ENCODE peak calls at places on chromosome 19, in nine cellular contexts. D, H, A, F, P, U, J, Q and T are unnamed samples.

GRCh38 chr19:33260628-33261418 is 35.2 kb upstream of the SLC7A10 start:
- DNase-seq in D (no peak), H (no peak), A (no peak), F (no peak), P (no peak), U (no peak), J (no peak), Q (no peak), T (no peak)

GRCh38 chr19:58033741-58034475 is at the start of gene ZSCAN1:
- DNase-seq in D (peak), H (no peak), A (peak), F (peak), P (no peak), U (no peak), J (peak), Q (peak), T (no peak)

GRCh38 chr19:40690699-40691420 is 409 bp upstream of the NUMBL start:
- DNase-seq in D (peak), H (peak), A (peak), F (peak), P (peak), U (peak), J (peak), Q (peak), T (peak)

GRCh38 chr19:34963531-34964406 is at the start of gene ZNF792:
- DNase-seq in D (peak), H (no peak), A (peak), F (peak), P (peak), U (no peak), J (peak), Q (peak), T (no peak)

GRCh38 chr19:33344210-33344609 is 29.3 kb upstream of the CEBPG start:
- DNase-seq in D (peak), H (no peak), A (peak), F (no peak), P (no peak), U (no peak), J (no peak), Q (no peak), T (no peak)

GRCh38 chr19:33302974-33303790 is 848 bp upstream of the CEBPA start:
- DNase-seq in D (peak), H (no peak), A (no peak), F (peak), P (no peak), U (no peak), J (peak), Q (peak), T (peak)

GRCh38 chr19:48873476-48874308 is 1.5 kb downstream of the PPP1R15A start:
- DNase-seq in D (peak), H (no peak), A (no peak), F (no peak), P (no peak), U (no peak), J (no peak), Q (no peak), T (no peak)

GRCh38 chr19:49567722-49568454 is 12.5 kb downstream of the NOSIP start:
- DNase-seq in D (peak), H (no peak), A (peak), F (no peak), P (peak), U (no peak), J (no peak), Q (peak), T (no peak)

GRCh38 chr19:51301266-51301665 is 10.2 kb upstream of the IGLON5 start:
- DNase-seq in D (no peak), H (no peak), A (no peak), F (no peak), P (no peak), U (no peak), J (no peak), Q (no peak), T (no peak)

GRCh38 chr19:50510121-50510670 is 795 bp downstream of the JOSD2 start:
- DNase-seq in D (no peak), H (no peak), A (no peak), F (peak), P (no peak), U (no peak), J (peak), Q (peak), T (no peak)

GRCh38 chr19:47848425-47848824 is 10.6 kb upstream of the TPRX2 start:
- DNase-seq in D (no peak), H (no peak), A (no peak), F (no peak), P (no peak), U (no peak), J (no peak), Q (no peak), T (no peak)

GRCh38 chr19:52962394-52963228 is at the start of gene ZNF816:
- DNase-seq in D (peak), H (peak), A (peak), F (peak), P (peak), U (peak), J (peak), Q (peak), T (peak)

GRCh38 chr19:5696196-5697021 is 6.3 kb downstream of the RPL36 start:
- DNase-seq in D (no peak), H (no peak), A (no peak), F (no peak), P (no peak), U (no peak), J (no peak), Q (no peak), T (no peak)

GRCh38 chr19:47448360-47448727 is 23.3 kb downstream of the SLC8A2 start:
- DNase-seq in D (no peak), H (no peak), A (no peak), F (no peak), P (no peak), U (no peak), J (no peak), Q (no peak), T (no peak)

GRCh38 chr19:49862411-49863253 is 4.7 kb downstream of the PNKP start:
- DNase-seq in D (no peak), H (no peak), A (no peak), F (no peak), P (no peak), U (no peak), J (no peak), Q (no peak), T (no peak)

GRCh38 chr19:12720851-12721655 is 2.7 kb downstream of the TNPO2 start:
- DNase-seq in D (peak), H (no peak), A (no peak), F (peak), P (no peak), U (no peak), J (peak), Q (peak), T (no peak)

GRCh38 chr19:49132974-49133609 is 13.7 kb downstream of the PPFIA3 start:
- DNase-seq in D (no peak), H (no peak), A (no peak), F (no peak), P (peak), U (no peak), J (no peak), Q (peak), T (no peak)

GRCh38 chr19:2274937-2275535 is 6.9 kb downstream of the PEAK3 start:
- DNase-seq in D (peak), H (no peak), A (peak), F (peak), P (no peak), U (no peak), J (peak), Q (peak), T (no peak)

GRCh38 chr19:41263850-41264580 is at the start of gene HNRNPUL1:
- DNase-seq in D (peak), H (peak), A (peak), F (peak), P (peak), U (peak), J (peak), Q (peak), T (peak)

GRCh38 chr19:543912-544608 is at the start of gene GZMM:
- DNase-seq in D (no peak), H (no peak), A (no peak), F (no peak), P (peak), U (peak), J (no peak), Q (peak), T (no peak)

GRCh38 chr19:1514986-1515721 is 2.3 kb upstream of the ADAMTSL5 start:
- DNase-seq in D (no peak), H (no peak), A (no peak), F (no peak), P (no peak), U (no peak), J (no peak), Q (no peak), T (no peak)

GRCh38 chr19:17553256-17553655 is 2.2 kb upstream of the COLGALT1 start:
- DNase-seq in D (peak), H (no peak), A (peak), F (peak), P (no peak), U (no peak), J (no peak), Q (peak), T (no peak)

GRCh38 chr19:43731854-43732253 is 16.0 kb downstream of the IRGC start:
- DNase-seq in D (no peak), H (no peak), A (peak), F (no peak), P (no peak), U (no peak), J (no peak), Q (no peak), T (no peak)

GRCh38 chr19:32812571-32812970 is 57.0 kb downstream of the SLC7A9 start:
- DNase-seq in D (no peak), H (no peak), A (no peak), F (no peak), P (no peak), U (no peak), J (no peak), Q (no peak), T (no peak)

GRCh38 chr19:42422576-42423461 is 4.4 kb downstream of the LIPE start:
- DNase-seq in D (peak), H (no peak), A (no peak), F (peak), P (peak), U (no peak), J (no peak), Q (no peak), T (no peak)

GRCh38 chr19:37981785-37982475 is 74.9 kb downstream of the SIPA1L3 start:
- DNase-seq in D (no peak), H (no peak), A (peak), F (no peak), P (no peak), U (no peak), J (no peak), Q (peak), T (no peak)

GRCh38 chr19:42279148-42279901 is 10.3 kb downstream of the CIC start:
- DNase-seq in D (no peak), H (no peak), A (peak), F (no peak), P (no peak), U (no peak), J (no peak), Q (no peak), T (peak)

GRCh38 chr19:42179501-42179817 is 38.0 kb downstream of the DEDD2 start:
- DNase-seq in D (no peak), H (no peak), A (no peak), F (no peak), P (no peak), U (no peak), J (no peak), Q (no peak), T (no peak)